ENCODE peak calls at places on chromosomes 6 and 20, in seven cellular contexts. S is epithelial cell of esophagus, Y is RWPE1, U is AG09309, J is transverse colon, E is GM20000, H is Calu3. Q is an unnamed sample.
A peak's percentile ranks its signal among the peaks of the same experiment; 100 is the strongest.

GRCh38 chr6:169167581-169168301 is 85.9 kb downstream of the THBS2 start:
- DNase-seq in S (no peak), Y (peak; percentile 67), U (peak; percentile 96), J (no peak), E (peak; percentile 20), H (no peak), Q (peak; percentile 56)

GRCh38 chr6:113718588-113718987 is 138.6 kb upstream of the MARCKS start:
- DNase-seq in S (no peak), Y (no peak), U (no peak), J (no peak), E (no peak), H (no peak), Q (no peak)

GRCh38 chr6:49550413-49551125 is at the start of gene C6orf141:
- DNase-seq in S (peak; percentile 86), Y (peak; percentile 74), U (no peak), J (peak; percentile 76), E (peak; percentile 68), H (peak; percentile 83), Q (peak; percentile 82)

GRCh38 chr6:111559193-111560097 is 46.2 kb downstream of the TRAF3IP2 start:
- DNase-seq in S (no peak), Y (no peak), U (peak; percentile 48), J (no peak), E (no peak), H (no peak), Q (no peak)

GRCh38 chr6:154169193-154169847 is 130.3 kb downstream of the OPRM1 start:
- DNase-seq in S (no peak), Y (no peak), U (no peak), J (no peak), E (no peak), H (no peak), Q (peak; percentile 28)

GRCh38 chr6:35327349-35328027 is 14.9 kb upstream of the PPARD start:
- DNase-seq in S (peak; percentile 68), Y (peak; percentile 69), U (no peak), J (peak; percentile 76), E (peak; percentile 84), H (peak; percentile 87), Q (peak; percentile 62)

GRCh38 chr6:157974341-157974894 is 7.2 kb upstream of the SYNJ2 start:
- DNase-seq in S (peak; percentile 21), Y (no peak), U (no peak), J (no peak), E (no peak), H (no peak), Q (peak; percentile 23)

GRCh38 chr6:71205336-71205956 is 83.2 kb upstream of the OGFRL1 start:
- DNase-seq in S (peak; percentile 52), Y (no peak), U (peak; percentile 25), J (no peak), E (no peak), H (no peak), Q (peak; percentile 16)

GRCh38 chr6:12602951-12603710 is 113.4 kb upstream of the PHACTR1 start:
- DNase-seq in S (peak; percentile 78), Y (peak; percentile 23), U (peak; percentile 62), J (peak; percentile 19), E (peak; percentile 20), H (peak; percentile 16), Q (peak; percentile 55)

GRCh38 chr20:57025666-57026065 is 240.8 kb downstream of the BMP7 start:
- DNase-seq in S (no peak), Y (no peak), U (no peak), J (no peak), E (no peak), H (no peak), Q (no peak)

GRCh38 chr6:43774776-43775583 is 5.0 kb downstream of the VEGFA start:
- DNase-seq in S (peak; percentile 76), Y (peak; percentile 93), U (no peak), J (peak; percentile 84), E (peak; percentile 89), H (peak; percentile 88), Q (peak; percentile 73)

GRCh38 chr6:36725581-36725980 is 28.0 kb downstream of the RAB44 start:
- DNase-seq in S (no peak), Y (no peak), U (no peak), J (no peak), E (no peak), H (no peak), Q (no peak)

GRCh38 chr6:4008324-4009047 is 70.5 kb downstream of the FAM217A start:
- DNase-seq in S (peak; percentile 86), Y (peak; percentile 68), U (peak; percentile 87), J (no peak), E (peak; percentile 20), H (peak; percentile 16), Q (peak; percentile 79)

GRCh38 chr6:79467716-79468115 is 69.5 kb downstream of the LCA5 start:
- DNase-seq in S (no peak), Y (no peak), U (no peak), J (no peak), E (no peak), H (no peak), Q (no peak)

GRCh38 chr20:17042122-17042521 is 184.7 kb upstream of the PCSK2 start:
- DNase-seq in S (no peak), Y (no peak), U (no peak), J (no peak), E (no peak), H (no peak), Q (no peak)

GRCh38 chr6:103036846-103037245 is 1643.3 kb downstream of the GRIK2 start:
- DNase-seq in S (no peak), Y (no peak), U (no peak), J (no peak), E (no peak), H (no peak), Q (no peak)

DNA sequence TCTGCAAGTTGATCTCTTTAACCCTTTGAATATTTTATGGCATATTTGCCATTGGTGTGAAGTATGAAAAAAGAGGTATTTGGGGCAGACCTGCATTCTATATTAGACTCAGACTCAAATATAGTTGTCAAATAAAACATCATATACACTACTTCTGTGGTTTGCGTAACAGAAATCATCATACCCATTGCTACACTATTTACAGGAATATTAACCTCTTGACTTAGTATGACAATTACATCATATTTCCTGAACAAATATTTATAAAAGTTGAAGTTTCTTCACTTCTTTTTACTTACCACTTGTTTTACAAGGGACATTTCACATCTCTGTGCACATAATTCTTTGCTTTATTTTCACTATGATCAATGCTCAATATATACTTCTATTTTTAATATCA is 206.0 kb downstream of the HAO1 start:
- DNase-seq in S (no peak), Y (no peak), U (no peak), J (no peak), E (no peak), H (no peak), Q (peak; percentile 14)
- TF ChIP-seq CTCF in S (no peak), Y (no peak), U (no peak), J (no peak), E (no peak), H (no peak), Q (no peak)

DNA sequence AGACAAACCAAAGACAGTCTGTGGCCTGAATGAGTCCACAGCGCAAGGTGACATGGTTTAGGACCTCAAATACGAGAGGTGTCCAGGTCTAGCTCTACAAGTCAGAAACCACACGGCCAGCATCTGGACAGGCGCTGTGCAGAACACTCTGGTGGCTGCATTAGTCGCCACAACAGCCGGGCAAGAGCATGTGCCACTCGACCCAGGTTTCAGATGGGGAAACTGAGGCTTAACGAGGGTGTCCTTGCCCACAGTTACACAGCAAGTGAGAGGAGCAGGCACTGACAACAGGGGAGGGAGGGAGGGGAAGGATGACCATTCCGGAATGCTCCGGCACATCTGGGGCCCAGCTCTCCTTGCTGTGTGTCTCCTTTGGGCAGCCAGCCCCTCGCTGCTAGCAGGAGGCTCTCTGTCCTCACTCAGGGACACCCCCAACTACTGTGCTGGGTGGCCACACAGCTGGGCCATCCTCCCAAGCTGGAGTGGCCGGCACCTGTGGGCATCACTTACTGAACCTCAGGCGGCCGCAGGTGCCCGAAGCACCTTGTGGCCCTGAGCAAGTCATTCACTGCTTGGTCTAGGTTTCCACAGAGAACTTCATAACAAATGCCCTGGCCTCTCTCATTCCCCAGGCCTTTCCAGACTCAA is 6.6 kb downstream of the DLL1 start:
- DNase-seq in S (no peak), Y (no peak), U (no peak), J (no peak), E (no peak), H (no peak), Q (no peak)
- TF ChIP-seq CTCF in S (no peak), Y (no peak), U (no peak), J (no peak), E (no peak), H (no peak), Q (no peak)

DNA sequence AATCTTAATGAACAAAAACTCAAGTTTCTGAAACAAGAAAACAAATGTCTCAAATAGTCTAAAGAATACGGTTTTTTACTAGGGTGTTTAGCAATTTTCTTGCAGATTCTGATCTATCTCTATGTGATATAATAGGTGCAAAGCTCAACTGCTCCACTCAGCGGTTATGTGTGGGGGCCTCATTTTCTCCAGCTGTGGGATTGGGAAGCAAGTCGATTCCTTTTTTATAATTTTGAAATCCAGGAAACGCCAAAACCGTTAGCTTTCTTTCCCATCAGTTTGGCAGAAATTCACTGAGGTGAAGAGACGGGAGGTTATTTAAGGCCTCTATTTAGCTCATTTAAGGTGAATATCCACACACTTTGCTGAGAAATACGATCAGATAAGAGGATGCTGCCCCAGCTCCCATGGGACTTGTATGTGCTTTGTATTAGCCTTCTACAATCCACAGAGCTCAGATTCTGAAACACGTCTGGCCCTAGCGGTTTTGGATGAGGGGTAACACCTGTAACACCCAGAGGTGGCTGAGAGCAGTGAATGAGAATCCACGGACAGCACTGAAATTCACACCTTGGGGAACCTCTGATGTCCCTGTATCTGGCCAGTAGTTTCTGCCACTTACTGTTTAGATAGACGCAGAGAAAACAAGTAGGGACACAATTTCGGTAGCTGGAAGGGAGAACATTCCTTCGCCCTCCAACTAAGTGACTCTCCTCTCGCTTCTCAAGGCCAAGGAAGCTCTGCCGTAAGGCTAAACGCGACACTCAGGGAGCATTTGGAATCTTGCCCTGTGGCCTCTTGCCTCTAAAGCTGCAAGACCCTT is 6.6 kb upstream of the BCAS4 start:
- DNase-seq in S (peak; percentile 58), Y (peak; percentile 73), U (peak; percentile 53), J (no peak), E (no peak), H (peak; percentile 77), Q (peak; percentile 75)
- TF ChIP-seq CTCF in S (peak; percentile 56), Y (peak; percentile 66), U (peak; percentile 73), J (no peak), E (no peak), H (peak; percentile 64), Q (peak; percentile 50)

GRCh38 chr20:63934271-63935068 is 21.7 kb downstream of the UCKL1 start:
- DNase-seq in S (no peak), Y (no peak), U (no peak), J (no peak), E (no peak), H (no peak), Q (no peak)
- TF ChIP-seq CTCF in S (peak; percentile 37), Y (no peak), U (peak; percentile 25), J (no peak), E (no peak), H (no peak), Q (no peak)

GRCh38 chr6:101110814-101111213 is 229.7 kb upstream of the ASCC3 start:
- DNase-seq in S (peak; percentile 75), Y (no peak), U (no peak), J (no peak), E (no peak), H (no peak), Q (no peak)
- TF ChIP-seq CTCF in S (no peak), Y (no peak), U (no peak), J (no peak), E (no peak), H (no peak), Q (no peak)

GRCh38 chr20:38304845-38305447 is 990 bp downstream of the BPI start:
- DNase-seq in S (peak; percentile 55), Y (peak; percentile 46), U (no peak), J (no peak), E (peak; percentile 45), H (peak; percentile 84), Q (peak; percentile 63)
- TF ChIP-seq CTCF in S (peak; percentile 67), Y (no peak), U (peak; percentile 61), J (peak; percentile 11), E (peak; percentile 24), H (peak; percentile 78), Q (peak; percentile 55)

GRCh38 chr6:108260809-108261569 is at the start of gene SNX3:
- DNase-seq in S (peak; percentile 96), Y (peak; percentile 92), U (peak; percentile 84), J (peak; percentile 98), E (peak; percentile 97), H (peak; percentile 97), Q (peak; percentile 96)
- TF ChIP-seq CTCF in S (no peak), Y (no peak), U (no peak), J (no peak), E (no peak), H (no peak), Q (no peak)

Q was measured in MCF 10A.